ENCODE peak calls at places on chromosomes 6 and 20, in seven cellular contexts. One of them, this sample, is unnamed.
A peak's percentile ranks its signal among the peaks of the same experiment; 100 is the strongest.

GRCh38 chr6:168042426-168043192 is 36.4 kb downstream of the FRMD1 start:
- DNase-seq in pancreas: no peak
- DNase-seq in cardiac muscle cell: no peak
- DNase-seq in naive thymus-derived CD4-positive, alpha-beta T cell: no peak
- DNase-seq in SK-N-SH: no peak
- DNase-seq in psoas muscle: no peak
- DNase-seq in thyroid gland: no peak
- DNase-seq in this sample: no peak

GRCh38 chr6:90336591-90336990 is 39.9 kb upstream of the BACH2 start:
- DNase-seq in SK-N-SH: no peak
- DNase-seq in naive thymus-derived CD4-positive, alpha-beta T cell: no peak
- DNase-seq in cardiac muscle cell: no peak
- DNase-seq in pancreas: no peak
- DNase-seq in thyroid gland: no peak
- DNase-seq in psoas muscle: no peak
- DNase-seq in this sample: no peak

GRCh38 chr20:57657537-57658446 is 37.6 kb upstream of the ZBP1 start:
- DNase-seq in naive thymus-derived CD4-positive, alpha-beta T cell: peak; percentile 63
- DNase-seq in cardiac muscle cell: no peak
- DNase-seq in pancreas: peak; percentile 15
- DNase-seq in thyroid gland: peak; percentile 41
- DNase-seq in psoas muscle: peak; percentile 45
- DNase-seq in SK-N-SH: peak; percentile 24
- DNase-seq in this sample: peak; percentile 58

GRCh38 chr20:52972190-52972937 is at the start of gene TSHZ2:
- DNase-seq in psoas muscle: peak; percentile 58
- DNase-seq in thyroid gland: peak; percentile 14
- DNase-seq in cardiac muscle cell: peak; percentile 77
- DNase-seq in SK-N-SH: peak; percentile 82
- DNase-seq in pancreas: peak; percentile 56
- DNase-seq in naive thymus-derived CD4-positive, alpha-beta T cell: peak; percentile 58
- DNase-seq in this sample: peak; percentile 77

GRCh38 chr6:169093121-169093723 is 160.4 kb downstream of the THBS2 start:
- DNase-seq in SK-N-SH: no peak
- DNase-seq in thyroid gland: no peak
- DNase-seq in naive thymus-derived CD4-positive, alpha-beta T cell: no peak
- DNase-seq in psoas muscle: no peak
- DNase-seq in cardiac muscle cell: no peak
- DNase-seq in pancreas: no peak
- DNase-seq in this sample: no peak

GRCh38 chr6:151181701-151182367 is 57.9 kb upstream of the AKAP12 start:
- DNase-seq in psoas muscle: no peak
- DNase-seq in pancreas: no peak
- DNase-seq in cardiac muscle cell: peak; percentile 79
- DNase-seq in thyroid gland: peak; percentile 48
- DNase-seq in SK-N-SH: no peak
- DNase-seq in naive thymus-derived CD4-positive, alpha-beta T cell: no peak
- DNase-seq in this sample: no peak

GRCh38 chr20:58891076-58891685 is 38.7 kb downstream of the GNAS start:
- DNase-seq in pancreas: peak; percentile 84
- DNase-seq in SK-N-SH: peak; percentile 84
- DNase-seq in psoas muscle: peak; percentile 85
- DNase-seq in thyroid gland: peak; percentile 82
- DNase-seq in naive thymus-derived CD4-positive, alpha-beta T cell: peak; percentile 55
- DNase-seq in cardiac muscle cell: peak; percentile 87
- DNase-seq in this sample: peak; percentile 73

GRCh38 chr6:169312658-169313346 is 59.2 kb upstream of the THBS2 start:
- DNase-seq in pancreas: no peak
- DNase-seq in thyroid gland: no peak
- DNase-seq in cardiac muscle cell: no peak
- DNase-seq in SK-N-SH: no peak
- DNase-seq in naive thymus-derived CD4-positive, alpha-beta T cell: no peak
- DNase-seq in psoas muscle: no peak
- DNase-seq in this sample: no peak

GRCh38 chr6:13924146-13924948 is 405 bp upstream of the RNF182 start:
- DNase-seq in SK-N-SH: peak; percentile 94
- DNase-seq in naive thymus-derived CD4-positive, alpha-beta T cell: no peak
- DNase-seq in thyroid gland: peak; percentile 53
- DNase-seq in psoas muscle: peak; percentile 27
- DNase-seq in cardiac muscle cell: peak; percentile 78
- DNase-seq in pancreas: peak; percentile 40
- DNase-seq in this sample: peak; percentile 43

GRCh38 chr6:69631552-69632346 is 165.1 kb downstream of the LMBRD1 start:
- DNase-seq in thyroid gland: no peak
- DNase-seq in naive thymus-derived CD4-positive, alpha-beta T cell: no peak
- DNase-seq in pancreas: no peak
- DNase-seq in cardiac muscle cell: no peak
- DNase-seq in psoas muscle: no peak
- DNase-seq in SK-N-SH: no peak
- DNase-seq in this sample: no peak

GRCh38 chr6:7201732-7202541 is 94.2 kb downstream of the RREB1 start:
- DNase-seq in pancreas: peak; percentile 66
- DNase-seq in cardiac muscle cell: no peak
- DNase-seq in naive thymus-derived CD4-positive, alpha-beta T cell: no peak
- DNase-seq in psoas muscle: peak; percentile 37
- DNase-seq in thyroid gland: peak; percentile 26
- DNase-seq in SK-N-SH: no peak
- DNase-seq in this sample: no peak

GRCh38 chr20:44002861-44003260 is 88.2 kb downstream of the TOX2 start:
- DNase-seq in cardiac muscle cell: no peak
- DNase-seq in naive thymus-derived CD4-positive, alpha-beta T cell: no peak
- DNase-seq in thyroid gland: no peak
- DNase-seq in pancreas: no peak
- DNase-seq in psoas muscle: no peak
- DNase-seq in SK-N-SH: no peak
- DNase-seq in this sample: no peak

GRCh38 chr20:37598101-37598530 is 70.4 kb upstream of the BLCAP start:
- DNase-seq in psoas muscle: no peak
- DNase-seq in pancreas: no peak
- DNase-seq in naive thymus-derived CD4-positive, alpha-beta T cell: no peak
- DNase-seq in SK-N-SH: peak; percentile 76
- DNase-seq in thyroid gland: no peak
- DNase-seq in cardiac muscle cell: peak; percentile 62
- DNase-seq in this sample: no peak

GRCh38 chr6:34425132-34425497 is 754 bp downstream of the RPS10 start:
- DNase-seq in thyroid gland: no peak
- DNase-seq in cardiac muscle cell: no peak
- DNase-seq in SK-N-SH: no peak
- DNase-seq in psoas muscle: no peak
- DNase-seq in pancreas: no peak
- DNase-seq in naive thymus-derived CD4-positive, alpha-beta T cell: no peak
- DNase-seq in this sample: no peak
- H3K36me3 ChIP-seq in thyroid gland: peaks cover 47% of the 10 kb centered on the region
- H3K36me3 ChIP-seq in cardiac muscle cell: peaks cover 38% of the 10 kb centered on the region
- H3K36me3 ChIP-seq in SK-N-SH: peaks cover 24% of the 10 kb centered on the region
- H3K36me3 ChIP-seq in psoas muscle: peaks cover 11% of the 10 kb centered on the region
- H3K36me3 ChIP-seq in pancreas: peaks cover 41% of the 10 kb centered on the region
- H3K36me3 ChIP-seq in naive thymus-derived CD4-positive, alpha-beta T cell: peaks cover 21% of the 10 kb centered on the region
- H3K36me3 ChIP-seq in this sample: peaks cover 36% of the 10 kb centered on the region

DNA sequence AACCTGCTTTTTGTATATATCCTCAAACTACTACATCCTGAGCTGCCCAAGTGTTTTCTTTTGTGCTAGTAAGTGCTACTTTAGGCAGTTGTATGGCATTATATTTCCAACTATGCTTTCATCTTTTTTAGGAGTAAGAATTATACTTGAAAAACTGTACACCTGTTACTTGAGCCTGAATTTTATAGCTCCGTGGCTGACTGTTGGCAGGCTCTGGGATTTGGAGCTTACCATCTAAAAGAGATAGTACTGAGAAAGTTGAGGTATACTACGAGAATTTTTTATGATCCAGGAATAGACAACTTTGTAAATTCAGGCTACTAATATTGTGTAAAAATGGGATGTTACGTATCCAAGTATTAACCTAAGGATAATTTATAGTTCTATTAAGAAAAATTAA is 32.4 kb downstream of the RNF217 start:
- DNase-seq in naive thymus-derived CD4-positive, alpha-beta T cell: no peak
- DNase-seq in psoas muscle: no peak
- DNase-seq in pancreas: no peak
- DNase-seq in thyroid gland: no peak
- DNase-seq in SK-N-SH: no peak
- DNase-seq in cardiac muscle cell: no peak
- DNase-seq in this sample: no peak
- H3K27ac ChIP-seq in naive thymus-derived CD4-positive, alpha-beta T cell: no peak overlapping the region
- H3K27ac ChIP-seq in psoas muscle: peak overlapping the region; percentile 78
- H3K27ac ChIP-seq in pancreas: no peak overlapping the region
- H3K27ac ChIP-seq in thyroid gland: no peak overlapping the region
- H3K27ac ChIP-seq in SK-N-SH: no peak overlapping the region
- H3K27ac ChIP-seq in cardiac muscle cell: no peak overlapping the region
- H3K27ac ChIP-seq in this sample: no peak overlapping the region

GRCh38 chr6:44126320-44127149 is 717 bp downstream of the MRPL14 start:
- DNase-seq in pancreas: peak; percentile 55
- DNase-seq in psoas muscle: peak; percentile 74
- DNase-seq in thyroid gland: peak; percentile 50
- DNase-seq in naive thymus-derived CD4-positive, alpha-beta T cell: peak; percentile 46
- DNase-seq in cardiac muscle cell: peak; percentile 77
- DNase-seq in SK-N-SH: peak; percentile 30
- DNase-seq in this sample: peak; percentile 61
- H3K4me1 ChIP-seq in pancreas: peaks cover 7% of the 10 kb centered on the region
- H3K4me1 ChIP-seq in psoas muscle: peaks cover 48% of the 10 kb centered on the region
- H3K4me1 ChIP-seq in thyroid gland: peaks cover 53% of the 10 kb centered on the region
- H3K4me1 ChIP-seq in naive thymus-derived CD4-positive, alpha-beta T cell: peaks cover 47% of the 10 kb centered on the region
- H3K4me1 ChIP-seq in cardiac muscle cell: peaks cover 39% of the 10 kb centered on the region
- H3K4me1 ChIP-seq in SK-N-SH: peaks cover 23% of the 10 kb centered on the region
- H3K4me1 ChIP-seq in this sample: peaks cover 65% of the 10 kb centered on the region

DNA sequence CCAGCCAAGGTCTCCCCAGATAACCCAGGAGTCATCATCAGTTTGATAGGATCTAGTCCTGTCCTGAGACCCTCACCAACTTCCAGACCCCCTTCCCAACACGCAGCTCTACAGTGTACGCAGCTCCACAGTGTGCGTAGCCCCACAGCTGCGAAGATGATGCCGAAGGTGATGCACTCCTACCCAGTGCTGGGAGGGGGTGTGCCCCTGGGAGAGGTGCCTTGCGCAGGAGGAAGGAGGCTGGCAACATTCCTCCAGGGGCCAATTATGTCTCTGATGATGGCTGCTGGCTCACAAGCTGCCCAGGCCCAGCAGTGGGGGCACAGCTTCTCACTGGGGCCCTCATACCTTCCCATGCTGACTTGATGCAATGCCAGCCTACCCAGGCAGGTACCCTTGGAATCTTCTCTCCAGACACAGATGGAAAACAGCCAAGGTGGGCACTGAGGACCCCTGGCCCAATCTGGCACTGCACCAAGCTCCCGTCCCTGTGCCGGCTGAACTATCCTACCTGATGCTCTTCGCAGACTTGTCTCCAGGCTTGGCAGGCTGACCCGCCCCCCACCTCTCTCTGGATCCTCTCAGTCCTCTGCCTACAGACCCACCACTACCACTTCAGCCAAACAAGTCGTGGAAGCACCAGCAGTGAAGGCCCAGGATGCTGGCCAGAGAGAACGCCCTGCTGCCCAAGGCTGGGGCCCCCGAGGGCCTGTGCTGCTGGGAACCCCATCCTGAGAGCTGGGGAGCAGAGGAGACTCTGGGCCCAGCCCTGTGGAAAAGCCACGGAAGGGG is 1.4 kb downstream of the ZNF512B start:
- DNase-seq in naive thymus-derived CD4-positive, alpha-beta T cell: no peak
- DNase-seq in cardiac muscle cell: no peak
- DNase-seq in pancreas: peak; percentile 24
- DNase-seq in SK-N-SH: no peak
- DNase-seq in thyroid gland: no peak
- DNase-seq in psoas muscle: peak; percentile 13
- DNase-seq in this sample: no peak
- H3K36me3 ChIP-seq in naive thymus-derived CD4-positive, alpha-beta T cell: no peaks in the 10 kb centered on the region
- H3K36me3 ChIP-seq in cardiac muscle cell: peaks cover 14% of the 10 kb centered on the region
- H3K36me3 ChIP-seq in pancreas: peaks cover 10% of the 10 kb centered on the region
- H3K36me3 ChIP-seq in SK-N-SH: peaks cover 36% of the 10 kb centered on the region
- H3K36me3 ChIP-seq in thyroid gland: peaks cover 23% of the 10 kb centered on the region
- H3K36me3 ChIP-seq in psoas muscle: peaks cover 2% of the 10 kb centered on the region
- H3K36me3 ChIP-seq in this sample: peaks cover 3% of the 10 kb centered on the region

This sample was measured in CD4-positive, alpha-beta memory T cell.